ENCODE peak calls at places on chromosomes 5 and 9, in four cellular contexts. Q is neural progenitor cell, F is kidney, V is stomach. S is an unnamed sample.
A peak's percentile ranks its signal among the peaks of the same experiment; 100 is the strongest.

GRCh38 chr9:19201899-19202891 is 28.3 kb upstream of the DENND4C start:
- DNase-seq in F (no peak), V (peak; percentile 69), Q (peak; percentile 7), S (peak; percentile 61)

GRCh38 chr9:115198018-115198417 is 80.1 kb upstream of the TNC start:
- DNase-seq in F (peak; percentile 61), V (no peak), Q (peak; percentile 13), S (peak; percentile 32)

GRCh38 chr5:76401801-76402250 is 1.3 kb upstream of the IQGAP2 start:
- DNase-seq in F (no peak), Q (no peak), V (no peak), S (peak; percentile 42)

GRCh38 chr9:33113799-33114547 is 37.5 kb upstream of the SMU1 start:
- DNase-seq in V (no peak), Q (no peak), F (no peak), S (no peak)

GRCh38 chr5:148684528-148684927 is 30.2 kb upstream of the HTR4 start:
- DNase-seq in V (no peak), F (no peak), Q (no peak), S (no peak)

GRCh38 chr5:139415221-139415861 is 11.5 kb upstream of the SPATA24 start:
- DNase-seq in F (no peak), Q (no peak), V (no peak), S (no peak)

GRCh38 chr9:108053555-108054061 is 564.0 kb upstream of the KLF4 start:
- DNase-seq in Q (peak; percentile 54), F (peak; percentile 77), V (peak; percentile 73), S (peak; percentile 64)

GRCh38 chr5:169142264-169142970 is 158.5 kb downstream of the SLIT3 start:
- DNase-seq in F (peak; percentile 77), V (peak; percentile 94), Q (no peak), S (peak; percentile 40)

GRCh38 chr5:81893961-81894360 is 77.9 kb upstream of the ATG10 start:
- DNase-seq in V (no peak), Q (no peak), F (no peak), S (no peak)

GRCh38 chr9:88319936-88320747 is 68.1 kb upstream of the SPIN1 start:
- DNase-seq in F (no peak), V (no peak), Q (no peak), S (no peak)

GRCh38 chr5:129110742-129111141 is 16.2 kb downstream of the ISOC1 start:
- DNase-seq in F (no peak), V (no peak), Q (no peak), S (no peak)

GRCh38 chr5:116575635-116576042 is 1.0 kb upstream of the SEMA6A start:
- DNase-seq in F (peak; percentile 71), Q (peak; percentile 64), V (no peak), S (peak; percentile 42)
- H3K4me3 ChIP-seq in F (peak overlapping the region; percentile 52), Q (peak overlapping the region; percentile 99), V (peak overlapping the region; percentile 86), S (no peak overlapping the region)

GRCh38 chr5:2996687-2997086 is 245.2 kb upstream of the IRX2 start:
- DNase-seq in V (no peak), F (no peak), Q (no peak), S (no peak)
- H3K4me1 ChIP-seq in V (no peaks in the 10 kb centered on the region), F (no peaks in the 10 kb centered on the region), Q (peaks cover 9% of the 10 kb centered on the region), S (no peaks in the 10 kb centered on the region)

GRCh38 chr9:130768265-130768664 is 66.8 kb upstream of the ABL1 start:
- DNase-seq in V (no peak), Q (no peak), F (no peak), S (peak; percentile 55)
- H3K4me3 ChIP-seq in V (no peak overlapping the region), Q (no peak overlapping the region), F (no peak overlapping the region), S (no peak overlapping the region)

DNA sequence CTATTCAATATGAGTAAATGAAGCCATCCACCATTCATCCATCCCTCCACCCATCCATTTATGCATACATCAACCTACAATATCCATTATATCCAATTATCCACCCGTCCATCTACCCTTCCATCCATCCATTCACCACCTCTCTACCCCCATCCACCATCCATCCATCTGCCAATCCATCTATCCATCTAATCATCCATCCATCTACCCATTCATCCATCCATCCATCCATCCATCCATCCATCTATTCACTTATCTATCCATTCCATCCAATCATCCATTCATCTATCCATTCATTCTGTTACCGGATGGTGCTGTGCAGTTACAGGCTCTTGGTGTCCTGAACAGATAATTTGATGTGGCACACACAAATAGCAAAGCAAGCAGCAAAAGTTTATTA is 10.7 kb downstream of the PAEP start:
- DNase-seq in V (no peak), F (no peak), Q (no peak), S (no peak)
- H3K4me1 ChIP-seq in V (no peaks in the 10 kb centered on the region), F (no peaks in the 10 kb centered on the region), Q (no peaks in the 10 kb centered on the region), S (no peaks in the 10 kb centered on the region)

GRCh38 chr5:174721522-174722432 is 2.6 kb upstream of the MSX2 start:
- DNase-seq in F (no peak), Q (no peak), V (no peak), S (no peak)
- H3K4me3 ChIP-seq in F (no peak overlapping the region), Q (peak overlapping the region; percentile 42), V (peak overlapping the region; percentile 29), S (no peak overlapping the region)

GRCh38 chr5:14250094-14250777 is 107.1 kb downstream of the TRIO start:
- DNase-seq in V (no peak), F (peak; percentile 88), Q (peak; percentile 85), S (peak; percentile 42)
- H3K4me1 ChIP-seq in V (peaks cover 26% of the 10 kb centered on the region), F (peaks cover 17% of the 10 kb centered on the region), Q (peaks cover 34% of the 10 kb centered on the region), S (peaks cover 13% of the 10 kb centered on the region)

S was measured in mucosa of descending colon.